ENCODE peak calls at places on chromosomes 12 and 14, in six cellular contexts. Y is cardiac fibroblast; U is AG10803; G is cardiac muscle cell; H is sciatic nerve; F is stimulated activated CD8-positive, alpha-beta memory T cell treated with anti-CD3 and anti-CD28 coated beads, Interleukin-4, amount 100 ng/mL, for 1 hour. Z is an unnamed sample.

GRCh38 chr12:51821423-51822260 is 26.9 kb downstream of the FIGNL2 start:
- DNase-seq in F (no peak), U (no peak), G (no peak), H (no peak), Y (no peak), Z (no peak)

GRCh38 chr12:67222302-67222701 is 46.9 kb upstream of the CAND1 start:
- DNase-seq in F (no peak), G (peak), U (peak), Y (peak), H (no peak), Z (no peak)

GRCh38 chr14:77212097-77212873 is 30.7 kb downstream of the TMEM63C start:
- DNase-seq in U (no peak), F (no peak), G (no peak), H (no peak), Y (no peak), Z (no peak)

GRCh38 chr12:2395352-2395977 is 342.7 kb downstream of the CACNA1C start:
- DNase-seq in F (no peak), Y (peak), G (peak), H (no peak), U (peak), Z (peak)

GRCh38 chr12:125424909-125425308 is 359.7 kb downstream of the AACS start:
- DNase-seq in U (no peak), Y (no peak), F (no peak), G (no peak), H (no peak), Z (no peak)

GRCh38 chr12:97476255-97476654 is 13.7 kb downstream of the RMST start:
- DNase-seq in G (no peak), F (no peak), Y (no peak), U (no peak), H (no peak), Z (no peak)

GRCh38 chr12:48005750-48006021 is 1.4 kb upstream of the COL2A1 start:
- DNase-seq in U (no peak), F (no peak), H (no peak), Y (no peak), G (no peak), Z (no peak)

GRCh38 chr12:79409562-79409961 is 281.2 kb downstream of the PAWR start:
- DNase-seq in H (no peak), G (peak), U (peak), F (no peak), Y (peak), Z (no peak)

GRCh38 chr12:6042447-6042846 is 82.0 kb downstream of the VWF start:
- DNase-seq in G (no peak), U (no peak), H (no peak), Y (no peak), F (no peak), Z (no peak)

GRCh38 chr12:128817115-128818015 is 6.4 kb downstream of the SLC15A4 start:
- DNase-seq in H (no peak), Y (peak), G (no peak), F (no peak), U (peak), Z (no peak)

GRCh38 chr14:93688239-93688666 is 100.0 kb downstream of the PRIMA1 start:
- DNase-seq in G (no peak), U (no peak), F (no peak), H (no peak), Y (no peak), Z (no peak)

GRCh38 chr14:39665084-39665483 is 232.9 kb upstream of the FBXO33 start:
- DNase-seq in U (no peak), F (no peak), Y (no peak), G (no peak), H (no peak), Z (no peak)

GRCh38 chr14:94424371-94424770 is 28.2 kb downstream of the SERPINA11 start:
- DNase-seq in F (no peak), U (no peak), H (no peak), Y (no peak), G (no peak), Z (no peak)

GRCh38 chr12:92614502-92614901 is 88.3 kb upstream of the PLEKHG7 start:
- DNase-seq in U (peak), G (no peak), F (no peak), H (no peak), Y (no peak), Z (no peak)

GRCh38 chr14:30291216-30291615 is 267.7 kb upstream of the G2E3 start:
- DNase-seq in G (no peak), U (peak), F (no peak), H (no peak), Y (peak), Z (no peak)

GRCh38 chr14:105492966-105493871 is 2.2 kb downstream of the TEDC1 start:
- DNase-seq in G (no peak), Y (no peak), F (no peak), U (no peak), H (peak), Z (no peak)

GRCh38 chr12:80936642-80937390 is 918 bp downstream of the LIN7A start:
- DNase-seq in Y (peak), G (peak), F (no peak), H (peak), U (peak), Z (peak)

GRCh38 chr14:105863296-105864108 is 337.1 kb downstream of the TMEM121 start:
- DNase-seq in Y (no peak), G (no peak), H (peak), U (no peak), F (no peak), Z (no peak)

GRCh38 chr12:113612076-113612728 is 140.5 kb upstream of the LHX5 start:
- DNase-seq in F (no peak), Y (no peak), U (no peak), G (no peak), H (no peak), Z (no peak)

GRCh38 chr12:88247241-88247643 is 105.1 kb downstream of the TMTC3 start:
- DNase-seq in U (peak), H (no peak), G (no peak), Y (peak), F (no peak), Z (no peak)

GRCh38 chr12:6792522-6793201 is 3.3 kb downstream of the CD4 start:
- DNase-seq in U (no peak), G (peak), Y (no peak), H (no peak), F (no peak), Z (no peak)

GRCh38 chr14:79483989-79484388 is 727.3 kb downstream of the DIO2 start:
- DNase-seq in Y (no peak), U (no peak), H (no peak), G (no peak), F (no peak), Z (no peak)

GRCh38 chr12:49632401-49632800 is 9.0 kb downstream of the PRPF40B start:
- DNase-seq in U (no peak), F (no peak), Y (no peak), H (no peak), G (no peak), Z (no peak)

GRCh38 chr12:2976581-2976996 is 17.4 kb downstream of the TEAD4 start:
- DNase-seq in G (no peak), F (no peak), H (no peak), Y (no peak), U (no peak), Z (no peak)

GRCh38 chr12:67772276-67773169 is 124.0 kb downstream of the DYRK2 start:
- DNase-seq in F (no peak), U (peak), Y (peak), G (peak), H (no peak), Z (peak)

GRCh38 chr14:68349900-68350323 is 443.0 kb downstream of the ZFP36L1 start:
- DNase-seq in Y (peak), F (no peak), H (no peak), U (no peak), G (no peak), Z (peak)

GRCh38 chr12:90076851-90077319 is 368.2 kb upstream of the ATP2B1 start:
- DNase-seq in H (no peak), Y (no peak), G (peak), U (no peak), F (no peak), Z (no peak)

GRCh38 chr12:123273166-123273565 is 1.5 kb upstream of the CDK2AP1 start:
- DNase-seq in H (no peak), Y (no peak), U (no peak), G (no peak), F (no peak), Z (no peak)

GRCh38 chr14:53954551-53955233 is 1.9 kb downstream of the BMP4 start:
- DNase-seq in F (no peak), H (peak), U (peak), Y (peak), G (peak), Z (no peak)

GRCh38 chr12:46430340-46430948 is 57.9 kb upstream of the SLC38A2 start:
- DNase-seq in G (no peak), Y (peak), H (no peak), F (no peak), U (peak), Z (no peak)

GRCh38 chr14:63854330-63854729 is 1.5 kb downstream of the SYNE2 start:
- DNase-seq in H (no peak), F (no peak), U (no peak), G (no peak), Y (no peak), Z (peak)

GRCh38 chr14:74682169-74682952 is 30.5 kb downstream of the AREL1 start:
- DNase-seq in U (no peak), H (no peak), F (no peak), G (no peak), Y (no peak), Z (no peak)

GRCh38 chr12:103423061-103423473 is 72.7 kb downstream of the C12orf42 start:
- DNase-seq in H (no peak), Y (no peak), F (no peak), U (no peak), G (no peak), Z (no peak)